ENCODE peak calls at places on chromosomes 5 and 9, in four cellular contexts. S is frontal cortex, E is posterior vena cava, W is mesendoderm. Z is an unnamed sample.

GRCh38 chr9:96217358-96217755 is 84.6 kb downstream of the HSD17B3 start:
- DNase-seq in S (no peak), E (no peak), W (peak), Z (no peak)

GRCh38 chr5:54733101-54733500 is 215.5 kb downstream of the SNX18 start:
- DNase-seq in W (no peak), S (no peak), E (no peak), Z (no peak)

GRCh38 chr9:15155323-15155722 is 151.7 kb downstream of the TTC39B start:
- DNase-seq in E (no peak), W (no peak), S (no peak), Z (no peak)

GRCh38 chr5:67515020-67515689 is 318.6 kb upstream of the CD180 start:
- DNase-seq in W (no peak), S (no peak), E (no peak), Z (no peak)

GRCh38 chr5:90402521-90403255 is 6.9 kb downstream of the CETN3 start:
- DNase-seq in S (no peak), E (no peak), W (no peak), Z (no peak)

GRCh38 chr9:137234055-137234697 is 3.5 kb downstream of the SLC34A3 start:
- DNase-seq in E (no peak), S (no peak), W (no peak), Z (no peak)

GRCh38 chr5:111461934-111462333 is 50.4 kb downstream of the STARD4 start:
- DNase-seq in E (no peak), S (no peak), W (no peak), Z (no peak)

GRCh38 chr5:60685700-60686099 is 14.3 kb downstream of the DEPDC1B start:
- DNase-seq in E (no peak), S (no peak), W (no peak), Z (no peak)

GRCh38 chr5:68086857-68087256 is 128.7 kb upstream of the PIK3R1 start:
- DNase-seq in W (no peak), E (peak), S (peak), Z (no peak)

GRCh38 chr5:142296914-142297417 is 27.9 kb downstream of the SPRY4 start:
- DNase-seq in W (no peak), E (no peak), S (no peak), Z (no peak)

GRCh38 chr5:65034029-65034781 is 265.5 kb downstream of the CWC27 start:
- DNase-seq in S (no peak), W (no peak), E (no peak), Z (no peak)

GRCh38 chr9:75200892-75201470 is 112.7 kb downstream of the OSTF1 start:
- DNase-seq in W (peak), E (no peak), S (peak), Z (no peak)

GRCh38 chr5:176175101-176175852 is 62.9 kb upstream of the SIMC1 start:
- DNase-seq in W (no peak), E (no peak), S (no peak), Z (no peak)

GRCh38 chr9:6955251-6955921 is 197.6 kb downstream of the KDM4C start:
- DNase-seq in S (peak), W (peak), E (no peak), Z (peak)

GRCh38 chr9:130045657-130046450 is 2.9 kb upstream of the FNBP1 start:
- DNase-seq in S (no peak), E (no peak), W (no peak), Z (no peak)

GRCh38 chr9:79408200-79408599 is 163.6 kb upstream of the TLE4 start:
- DNase-seq in W (peak), S (no peak), E (no peak), Z (no peak)

GRCh38 chr9:124251605-124252366 is 6.0 kb upstream of the NEK6 start:
- DNase-seq in S (no peak), W (peak), E (peak), Z (no peak)

GRCh38 chr5:149392718-149393117 is 13.6 kb upstream of the IL17B start:
- DNase-seq in S (no peak), E (peak), W (no peak), Z (no peak)

GRCh38 chr9:100397867-100398266 is 29.1 kb upstream of the MSANTD3 start:
- DNase-seq in W (no peak), S (no peak), E (no peak), Z (no peak)

GRCh38 chr9:4933177-4933576 is 51.9 kb upstream of the JAK2 start:
- DNase-seq in E (peak), W (no peak), S (no peak), Z (no peak)

GRCh38 chr5:33257807-33258491 is 182.8 kb upstream of the TARS1 start:
- DNase-seq in S (peak), W (no peak), E (no peak), Z (no peak)